ENCODE peak calls at places on chromosome 21, in eight cellular contexts. I, D, P, J, T, M, N and V are unnamed samples.

GRCh38 chr21:35062016-35062415 is 12.9 kb upstream of the RUNX1 start:
- DNase-seq in I (no peak), D (no peak), P (no peak), J (no peak), T (no peak), M (no peak), N (no peak), V (no peak)

GRCh38 chr21:34792504-34793089 is 123.8 kb downstream of the CLIC6 start:
- DNase-seq in I (no peak), D (no peak), P (no peak), J (no peak), T (no peak), M (no peak), N (no peak), V (no peak)

GRCh38 chr21:45986316-45987051 is 4.9 kb downstream of the COL6A1 start:
- DNase-seq in I (peak), D (no peak), P (no peak), J (no peak), T (no peak), M (no peak), N (no peak), V (no peak)

GRCh38 chr21:31557421-31557955 is 102.0 kb upstream of the SOD1 start:
- DNase-seq in I (no peak), D (no peak), P (no peak), J (no peak), T (peak), M (no peak), N (no peak), V (no peak)

GRCh38 chr21:36554411-36555157 is 74.7 kb upstream of the CLDN14 start:
- DNase-seq in I (no peak), D (no peak), P (no peak), J (no peak), T (peak), M (no peak), N (no peak), V (no peak)

GRCh38 chr21:26072891-26073615 is 97.5 kb downstream of the APP start:
- DNase-seq in I (no peak), D (no peak), P (no peak), J (no peak), T (no peak), M (no peak), N (peak), V (no peak)

GRCh38 chr21:26715878-26716506 is 129.2 kb downstream of the ADAMTS1 start:
- DNase-seq in I (no peak), D (no peak), P (peak), J (peak), T (peak), M (no peak), N (peak), V (no peak)

GRCh38 chr21:27831821-27832569 is 865.1 kb upstream of the ADAMTS5 start:
- DNase-seq in I (no peak), D (no peak), P (no peak), J (no peak), T (no peak), M (no peak), N (peak), V (peak)

GRCh38 chr21:46517361-46517760 is 58.7 kb downstream of the DIP2A start:
- DNase-seq in I (no peak), D (no peak), P (no peak), J (no peak), T (no peak), M (no peak), N (no peak), V (no peak)

GRCh38 chr21:35491114-35491513 is 442.0 kb upstream of the RUNX1 start:
- DNase-seq in I (no peak), D (no peak), P (no peak), J (no peak), T (no peak), M (no peak), N (no peak), V (no peak)

GRCh38 chr21:26795866-26796329 is 49.3 kb downstream of the ADAMTS1 start:
- DNase-seq in I (no peak), D (no peak), P (no peak), J (peak), T (no peak), M (peak), N (peak), V (peak)

GRCh38 chr21:37527103-37527502 is 160.5 kb downstream of the DYRK1A start:
- DNase-seq in I (no peak), D (no peak), P (no peak), J (no peak), T (no peak), M (no peak), N (no peak), V (no peak)

GRCh38 chr21:36202721-36203602 is 46.3 kb downstream of the DOP1B start:
- DNase-seq in I (no peak), D (no peak), P (no peak), J (no peak), T (no peak), M (no peak), N (no peak), V (no peak)

DNA sequence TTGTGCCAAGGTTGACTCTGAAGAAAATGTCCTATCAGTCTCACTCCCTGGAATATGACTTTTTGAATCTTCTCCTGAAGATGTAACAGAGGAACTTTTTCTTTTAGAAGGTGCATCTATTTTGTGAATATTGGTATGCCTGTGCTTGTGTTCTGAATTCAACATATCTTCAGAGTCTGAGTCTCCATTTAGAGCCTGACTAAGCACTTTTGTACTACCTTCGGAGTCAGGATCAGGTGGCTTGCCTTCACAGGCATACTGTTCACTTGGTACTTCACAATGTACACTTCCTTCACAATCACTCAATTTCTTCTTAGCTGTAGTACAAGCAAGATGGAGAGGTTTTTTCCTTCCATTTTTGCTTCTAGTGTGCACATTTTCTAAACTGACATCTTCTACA is 13.6 kb upstream of the PSMG1 start:
- DNase-seq in I (no peak), D (no peak), P (no peak), J (no peak), T (no peak), M (no peak), N (no peak), V (no peak)
- TF ChIP-seq CTCF in I (no peak), D (no peak), P (no peak), J (no peak), T (no peak), M (no peak), N (no peak), V (no peak)

GRCh38 chr21:44907966-44908364 is 12.7 kb downstream of the ITGB2 start:
- DNase-seq in I (no peak), D (no peak), P (no peak), J (no peak), T (no peak), M (no peak), N (no peak), V (no peak)

GRCh38 chr21:44908908-44909307 is 11.8 kb downstream of the ITGB2 start:
- DNase-seq in I (no peak), D (no peak), P (no peak), J (no peak), T (no peak), M (no peak), N (no peak), V (no peak)

GRCh38 chr21:44905725-44906084 is 15.0 kb downstream of the ITGB2 start:
- DNase-seq in I (no peak), D (no peak), P (no peak), J (no peak), T (no peak), M (no peak), N (no peak), V (no peak)

GRCh38 chr21:44908496-44908895 is 12.2 kb downstream of the ITGB2 start:
- DNase-seq in I (no peak), D (no peak), P (no peak), J (no peak), T (no peak), M (no peak), N (no peak), V (no peak)

GRCh38 chr21:44907225-44907965 is 13.3 kb downstream of the ITGB2 start:
- DNase-seq in I (no peak), D (no peak), P (no peak), J (no peak), T (no peak), M (no peak), N (no peak), V (no peak)
- H3K4me3 ChIP-seq in I (no peak), D (no peak), P (no peak), J (no peak), T (peak), M (no peak), N (no peak), V (no peak)

DNA sequence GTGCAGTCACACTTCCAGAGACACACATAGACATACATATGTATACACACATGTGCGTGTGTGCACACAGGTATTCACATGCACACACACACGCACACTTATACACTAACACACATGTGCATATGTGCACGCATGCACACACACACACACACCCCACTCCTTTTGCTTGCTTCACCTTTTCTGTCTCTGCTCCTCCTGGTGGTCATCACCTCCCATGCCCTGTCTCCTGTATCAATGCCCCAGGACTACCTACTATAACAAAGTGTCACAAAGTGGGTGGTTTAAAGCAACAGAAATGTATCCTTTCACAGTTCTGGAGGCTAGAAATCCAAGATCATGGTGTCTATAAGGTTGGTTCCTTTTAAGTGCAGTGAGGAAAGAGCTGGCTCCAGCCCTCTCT is 27.4 kb downstream of the ETS2 start:
- DNase-seq in I (no peak), D (no peak), P (no peak), J (no peak), T (peak), M (no peak), N (no peak), V (no peak)
- TF ChIP-seq CTCF in I (no peak), D (no peak), P (no peak), J (no peak), T (peak), M (no peak), N (no peak), V (peak)

DNA sequence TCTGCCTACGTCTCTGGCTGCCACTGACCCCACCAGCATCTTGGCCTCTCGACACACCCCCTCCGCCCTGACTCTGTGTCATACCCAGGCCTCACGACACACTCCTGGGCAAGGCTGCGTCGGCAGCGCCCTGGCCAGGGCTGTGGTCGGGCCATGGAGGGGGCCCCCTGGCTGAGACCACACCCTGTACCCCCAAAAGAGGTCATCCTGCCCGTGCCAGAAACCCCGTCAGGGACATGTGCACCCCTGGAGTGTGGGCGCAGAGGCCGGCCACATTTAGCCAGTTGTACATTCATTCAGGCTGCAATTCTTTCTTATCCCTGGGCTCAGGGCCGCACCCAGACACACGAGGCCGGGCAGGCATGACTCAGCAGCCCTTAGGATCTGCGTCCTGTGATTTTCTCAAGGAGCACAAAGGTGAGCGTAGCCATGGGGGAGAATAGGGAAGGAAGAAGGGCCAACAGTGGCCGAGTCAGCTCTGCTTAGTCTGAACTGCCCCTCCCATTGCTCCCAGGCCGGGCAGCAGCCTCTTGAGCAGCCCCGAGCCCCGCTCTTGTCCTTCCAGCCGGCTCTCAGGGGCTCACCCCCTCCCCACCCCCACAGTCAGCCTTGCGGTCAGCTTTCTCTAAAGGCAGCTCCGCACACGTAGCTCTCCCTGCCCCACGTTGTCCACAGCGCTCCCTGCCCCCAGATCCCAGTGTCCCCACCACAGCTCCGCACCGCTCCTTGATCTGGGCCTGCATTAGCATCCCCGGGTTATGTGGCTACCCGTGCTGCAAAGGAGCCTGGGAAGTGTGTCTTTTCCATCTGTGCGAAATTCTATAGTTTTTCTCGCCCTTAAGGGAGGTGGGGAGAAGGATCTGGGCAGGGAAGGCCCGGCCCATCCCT is 7.9 kb downstream of the CSTB start:
- DNase-seq in I (no peak), D (no peak), P (no peak), J (peak), T (peak), M (peak), N (peak), V (peak)
- H3K4me3 ChIP-seq in I (no peak), D (no peak), P (no peak), J (no peak), T (no peak), M (no peak), N (no peak), V (no peak)

GRCh38 chr21:29296452-29296851 is 2.3 kb upstream of the BACH1 start:
- DNase-seq in I (no peak), D (no peak), P (no peak), J (no peak), T (no peak), M (no peak), N (no peak), V (no peak)

GRCh38 chr21:29297483-29298347 is 1.0 kb upstream of the BACH1 start:
- DNase-seq in I (no peak), D (no peak), P (no peak), J (no peak), T (no peak), M (no peak), N (no peak), V (no peak)

GRCh38 chr21:29299906-29300546 is 1.3 kb downstream of the BACH1 start:
- DNase-seq in I (no peak), D (peak), P (peak), J (peak), T (no peak), M (no peak), N (peak), V (peak)

GRCh38 chr21:29299046-29299905 is 554 bp downstream of the BACH1 start:
- DNase-seq in I (peak), D (no peak), P (peak), J (no peak), T (no peak), M (peak), N (peak), V (no peak)

DNA sequence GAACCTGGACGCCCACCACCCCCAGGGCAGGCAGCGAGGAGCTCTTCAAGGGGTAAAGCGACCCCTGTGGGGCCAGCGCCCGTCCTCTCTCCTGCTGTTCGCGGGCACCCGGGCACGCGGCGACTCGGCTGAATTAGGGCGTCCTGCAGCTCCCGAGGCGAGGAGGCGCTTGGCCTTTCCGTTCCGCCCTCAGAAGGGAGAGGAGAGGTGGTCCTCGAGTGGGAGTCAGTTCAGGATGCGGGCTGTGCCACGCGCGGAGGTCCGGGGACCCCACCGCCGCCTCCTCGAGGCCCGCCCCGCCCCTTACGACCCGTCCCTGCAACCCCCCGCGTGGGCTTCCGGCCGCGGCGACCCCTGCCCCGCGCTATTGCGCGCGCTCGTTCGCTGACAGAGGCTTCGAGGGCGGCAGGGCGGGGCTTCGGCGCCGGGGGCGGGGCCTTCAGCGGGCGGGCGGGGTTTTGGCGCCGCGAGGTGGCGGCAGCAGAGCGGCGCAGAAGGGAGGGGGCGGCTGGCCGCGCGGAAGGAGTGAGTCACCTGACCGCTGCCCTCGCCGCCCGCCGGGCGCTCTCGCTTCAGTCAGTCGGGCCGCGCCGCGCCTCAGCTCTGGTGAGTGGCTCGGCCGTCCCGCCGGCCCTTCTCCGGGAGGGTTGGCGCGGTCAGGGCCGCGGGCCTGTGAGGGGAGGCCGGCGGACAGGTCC is at the start of gene BACH1:
- DNase-seq in I (peak), D (peak), P (peak), J (no peak), T (peak), M (peak), N (peak), V (peak)
- TF ChIP-seq CTCF in I (no peak), D (peak), P (peak), J (peak), T (peak), M (peak), N (peak), V (no peak)

GRCh38 chr21:41207401-41208388 is 39.7 kb downstream of the BACE2 start:
- DNase-seq in I (no peak), D (no peak), P (no peak), J (no peak), T (no peak), M (peak), N (peak), V (peak)
- H3K4me3 ChIP-seq in I (peak), D (no peak), P (no peak), J (no peak), T (no peak), M (no peak), N (no peak), V (no peak)

DNA sequence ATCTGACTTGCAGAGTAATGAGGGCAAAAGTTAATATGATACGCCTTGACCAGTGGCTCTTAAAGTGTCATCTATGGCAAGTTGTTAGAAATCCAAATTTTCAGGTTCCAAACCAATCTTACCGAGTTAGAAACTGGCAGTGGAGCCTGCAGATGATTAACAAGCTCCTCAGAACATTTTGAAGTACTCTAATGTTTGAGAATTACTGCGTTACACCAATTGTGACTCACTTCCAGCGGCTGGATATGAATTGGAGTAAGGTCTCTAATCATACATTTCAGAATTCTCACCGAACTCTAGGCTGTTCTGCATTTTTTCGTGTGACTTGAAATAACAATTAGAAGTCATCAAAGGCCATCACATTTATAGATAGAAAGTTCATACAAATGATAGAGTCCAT is 73.5 kb upstream of the TMPRSS15 start:
- DNase-seq in I (no peak), D (no peak), P (no peak), J (no peak), T (no peak), M (no peak), N (no peak), V (no peak)
- TF ChIP-seq CTCF in I (no peak), D (no peak), P (no peak), J (no peak), T (no peak), M (no peak), N (no peak), V (no peak)

GRCh38 chr21:8993943-8994639 is 1527.3 kb upstream of the TPTE start:
- DNase-seq in I (no peak), D (peak), P (no peak), J (no peak), T (no peak), M (no peak), N (no peak), V (no peak)
- H3K4me3 ChIP-seq in I (no peak), D (no peak), P (no peak), J (no peak), T (no peak), M (no peak), N (no peak), V (no peak)